ENCODE peak calls at places on chromosomes 4 and X, in five cellular contexts. One of them, this sample, is unnamed.

GRCh38 chr4:86593726-86594558 is at the start of gene PTPN13:
- DNase-seq in mucosa of descending colon: peak
- DNase-seq in Peyer's patch: peak
- DNase-seq in IMR-90: peak
- DNase-seq in brain microvascular endothelial cell: peak
- DNase-seq in this sample: peak

GRCh38 chr4:37279121-37279520 is 34.6 kb downstream of the NWD2 start:
- DNase-seq in IMR-90: no peak
- DNase-seq in mucosa of descending colon: no peak
- DNase-seq in brain microvascular endothelial cell: no peak
- DNase-seq in Peyer's patch: no peak
- DNase-seq in this sample: no peak

GRCh38 chr4:165355900-165356300 is 22.9 kb upstream of the CPE start:
- DNase-seq in brain microvascular endothelial cell: peak
- DNase-seq in Peyer's patch: no peak
- DNase-seq in mucosa of descending colon: no peak
- DNase-seq in IMR-90: peak
- DNase-seq in this sample: peak

GRCh38 chrX:72057331-72057730 is 74.4 kb downstream of the RTL5 start:
- DNase-seq in brain microvascular endothelial cell: no peak
- DNase-seq in IMR-90: no peak
- DNase-seq in Peyer's patch: no peak
- DNase-seq in mucosa of descending colon: no peak
- DNase-seq in this sample: no peak

GRCh38 chr4:83369825-83370639 is 35.4 kb upstream of the HPSE start:
- DNase-seq in Peyer's patch: no peak
- DNase-seq in IMR-90: peak
- DNase-seq in brain microvascular endothelial cell: no peak
- DNase-seq in mucosa of descending colon: no peak
- DNase-seq in this sample: peak

GRCh38 chr4:24956763-24957162 is 43.9 kb upstream of the CCDC149 start:
- DNase-seq in Peyer's patch: no peak
- DNase-seq in brain microvascular endothelial cell: no peak
- DNase-seq in IMR-90: no peak
- DNase-seq in mucosa of descending colon: no peak
- DNase-seq in this sample: no peak

GRCh38 chrX:36950495-36951253 is 57.5 kb upstream of the FAM47C start:
- DNase-seq in brain microvascular endothelial cell: no peak
- DNase-seq in mucosa of descending colon: no peak
- DNase-seq in Peyer's patch: no peak
- DNase-seq in IMR-90: no peak
- DNase-seq in this sample: no peak

GRCh38 chrX:71178908-71179307 is 34.3 kb downstream of the NLGN3 start:
- DNase-seq in brain microvascular endothelial cell: peak
- DNase-seq in mucosa of descending colon: peak
- DNase-seq in Peyer's patch: peak
- DNase-seq in IMR-90: peak
- DNase-seq in this sample: peak

GRCh38 chr4:87451537-87451936 is 29.2 kb downstream of the NUDT9 start:
- DNase-seq in mucosa of descending colon: no peak
- DNase-seq in IMR-90: no peak
- DNase-seq in Peyer's patch: no peak
- DNase-seq in brain microvascular endothelial cell: no peak
- DNase-seq in this sample: no peak

GRCh38 chr4:70504733-70505132 is 13.6 kb upstream of the AMTN start:
- DNase-seq in IMR-90: no peak
- DNase-seq in brain microvascular endothelial cell: no peak
- DNase-seq in mucosa of descending colon: no peak
- DNase-seq in Peyer's patch: no peak
- DNase-seq in this sample: no peak

GRCh38 chrX:9875801-9876200 is 89.6 kb downstream of the SHROOM2 start:
- DNase-seq in IMR-90: no peak
- DNase-seq in Peyer's patch: no peak
- DNase-seq in brain microvascular endothelial cell: no peak
- DNase-seq in mucosa of descending colon: no peak
- DNase-seq in this sample: no peak

GRCh38 chr4:174136013-174136412 is 147.5 kb downstream of the FBXO8 start:
- DNase-seq in Peyer's patch: no peak
- DNase-seq in IMR-90: no peak
- DNase-seq in brain microvascular endothelial cell: no peak
- DNase-seq in mucosa of descending colon: no peak
- DNase-seq in this sample: no peak

GRCh38 chr4:83362492-83363329 is 28.1 kb upstream of the HPSE start:
- DNase-seq in brain microvascular endothelial cell: peak
- DNase-seq in Peyer's patch: no peak
- DNase-seq in mucosa of descending colon: no peak
- DNase-seq in IMR-90: peak
- DNase-seq in this sample: peak

GRCh38 chr4:15413010-15413622 is 14.7 kb upstream of the C1QTNF7 start:
- DNase-seq in brain microvascular endothelial cell: no peak
- DNase-seq in Peyer's patch: no peak
- DNase-seq in IMR-90: no peak
- DNase-seq in mucosa of descending colon: no peak
- DNase-seq in this sample: no peak

GRCh38 chr4:40199999-40200880 is 3.4 kb downstream of the RHOH start:
- DNase-seq in mucosa of descending colon: peak
- DNase-seq in brain microvascular endothelial cell: no peak
- DNase-seq in IMR-90: peak
- DNase-seq in Peyer's patch: peak
- DNase-seq in this sample: peak

GRCh38 chr4:118772149-118773081 is 63.5 kb downstream of the SEC24D start:
- DNase-seq in IMR-90: peak
- DNase-seq in mucosa of descending colon: no peak
- DNase-seq in brain microvascular endothelial cell: no peak
- DNase-seq in Peyer's patch: no peak
- DNase-seq in this sample: peak

GRCh38 chrX:3393581-3394111 is 47.2 kb upstream of the MXRA5 start:
- DNase-seq in IMR-90: no peak
- DNase-seq in Peyer's patch: no peak
- DNase-seq in mucosa of descending colon: no peak
- DNase-seq in brain microvascular endothelial cell: no peak
- DNase-seq in this sample: peak

GRCh38 chr4:116539744-116540143 is 545.6 kb downstream of the TRAM1L1 start:
- DNase-seq in mucosa of descending colon: no peak
- DNase-seq in brain microvascular endothelial cell: no peak
- DNase-seq in IMR-90: no peak
- DNase-seq in Peyer's patch: no peak
- DNase-seq in this sample: no peak

GRCh38 chrX:131734621-131735020 is 190.7 kb downstream of the OR13H1 start:
- DNase-seq in brain microvascular endothelial cell: peak
- DNase-seq in mucosa of descending colon: no peak
- DNase-seq in IMR-90: peak
- DNase-seq in Peyer's patch: peak
- DNase-seq in this sample: no peak

GRCh38 chrX:17409566-17410290 is 34.7 kb downstream of the NHS start:
- DNase-seq in Peyer's patch: no peak
- DNase-seq in mucosa of descending colon: no peak
- DNase-seq in brain microvascular endothelial cell: no peak
- DNase-seq in IMR-90: no peak
- DNase-seq in this sample: no peak

GRCh38 chrX:108019382-108019857 is 25.4 kb upstream of the VSIG1 start:
- DNase-seq in Peyer's patch: no peak
- DNase-seq in brain microvascular endothelial cell: no peak
- DNase-seq in IMR-90: no peak
- DNase-seq in mucosa of descending colon: no peak
- DNase-seq in this sample: no peak

GRCh38 chr4:183618681-183619080 is 40.3 kb downstream of the RWDD4 start:
- DNase-seq in brain microvascular endothelial cell: no peak
- DNase-seq in Peyer's patch: no peak
- DNase-seq in IMR-90: no peak
- DNase-seq in mucosa of descending colon: no peak
- DNase-seq in this sample: peak

GRCh38 chr4:140637836-140638235 is 69.1 kb upstream of the UCP1 start:
- DNase-seq in brain microvascular endothelial cell: no peak
- DNase-seq in Peyer's patch: no peak
- DNase-seq in mucosa of descending colon: no peak
- DNase-seq in IMR-90: no peak
- DNase-seq in this sample: peak

GRCh38 chrX:135437867-135438733 is 16.4 kb downstream of the SMIM10L2A start:
- DNase-seq in brain microvascular endothelial cell: no peak
- DNase-seq in IMR-90: no peak
- DNase-seq in mucosa of descending colon: no peak
- DNase-seq in Peyer's patch: no peak
- DNase-seq in this sample: no peak

GRCh38 chr4:152128356-152128755 is 367.5 kb upstream of the GATB start:
- DNase-seq in Peyer's patch: no peak
- DNase-seq in IMR-90: no peak
- DNase-seq in mucosa of descending colon: no peak
- DNase-seq in brain microvascular endothelial cell: no peak
- DNase-seq in this sample: no peak

GRCh38 chrX:29627833-29628232 is 587.5 kb upstream of the MAGEB2 start:
- DNase-seq in brain microvascular endothelial cell: peak
- DNase-seq in Peyer's patch: no peak
- DNase-seq in IMR-90: no peak
- DNase-seq in mucosa of descending colon: no peak
- DNase-seq in this sample: peak

GRCh38 chrX:74104356-74105065 is 199.5 kb upstream of the ZCCHC13 start:
- DNase-seq in mucosa of descending colon: no peak
- DNase-seq in IMR-90: peak
- DNase-seq in brain microvascular endothelial cell: peak
- DNase-seq in Peyer's patch: no peak
- DNase-seq in this sample: peak

GRCh38 chr4:152784490-152785195 is 4.9 kb downstream of the ARFIP1 start:
- DNase-seq in Peyer's patch: no peak
- DNase-seq in brain microvascular endothelial cell: peak
- DNase-seq in IMR-90: peak
- DNase-seq in mucosa of descending colon: no peak
- DNase-seq in this sample: peak

GRCh38 chr4:48340276-48340904 is 939 bp upstream of the SLAIN2 start:
- DNase-seq in mucosa of descending colon: no peak
- DNase-seq in Peyer's patch: no peak
- DNase-seq in IMR-90: peak
- DNase-seq in brain microvascular endothelial cell: peak
- DNase-seq in this sample: peak

GRCh38 chr4:2290974-2291704 is 29.2 kb upstream of the MXD4 start:
- DNase-seq in IMR-90: no peak
- DNase-seq in mucosa of descending colon: peak
- DNase-seq in brain microvascular endothelial cell: no peak
- DNase-seq in Peyer's patch: peak
- DNase-seq in this sample: no peak

GRCh38 chr4:139207247-139207646 is 30.2 kb upstream of the ELF2 start:
- DNase-seq in IMR-90: no peak
- DNase-seq in Peyer's patch: no peak
- DNase-seq in mucosa of descending colon: no peak
- DNase-seq in brain microvascular endothelial cell: no peak
- DNase-seq in this sample: no peak

GRCh38 chrX:23953908-23954269 is 46.1 kb downstream of the CXorf58 start:
- DNase-seq in mucosa of descending colon: no peak
- DNase-seq in Peyer's patch: no peak
- DNase-seq in brain microvascular endothelial cell: no peak
- DNase-seq in IMR-90: no peak
- DNase-seq in this sample: no peak

GRCh38 chr4:154332681-154333421 is 158.7 kb downstream of the DCHS2 start:
- DNase-seq in Peyer's patch: peak
- DNase-seq in brain microvascular endothelial cell: peak
- DNase-seq in mucosa of descending colon: peak
- DNase-seq in IMR-90: peak
- DNase-seq in this sample: no peak

GRCh38 chr4:17562157-17562556 is 14.8 kb upstream of the LAP3 start:
- DNase-seq in mucosa of descending colon: no peak
- DNase-seq in IMR-90: no peak
- DNase-seq in Peyer's patch: no peak
- DNase-seq in brain microvascular endothelial cell: no peak
- DNase-seq in this sample: no peak
- TF ChIP-seq CTCF in mucosa of descending colon: no peak
- TF ChIP-seq CTCF in IMR-90: no peak
- TF ChIP-seq CTCF in Peyer's patch: no peak
- TF ChIP-seq CTCF in brain microvascular endothelial cell: peak
- TF ChIP-seq CTCF in this sample: peak

GRCh38 chr4:93317571-93317970 is 511.0 kb upstream of the ATOH1 start:
- DNase-seq in brain microvascular endothelial cell: no peak
- DNase-seq in Peyer's patch: no peak
- DNase-seq in IMR-90: no peak
- DNase-seq in mucosa of descending colon: no peak
- DNase-seq in this sample: no peak
- TF ChIP-seq CTCF in brain microvascular endothelial cell: no peak
- TF ChIP-seq CTCF in Peyer's patch: no peak
- TF ChIP-seq CTCF in IMR-90: no peak
- TF ChIP-seq CTCF in mucosa of descending colon: no peak
- TF ChIP-seq CTCF in this sample: no peak

DNA sequence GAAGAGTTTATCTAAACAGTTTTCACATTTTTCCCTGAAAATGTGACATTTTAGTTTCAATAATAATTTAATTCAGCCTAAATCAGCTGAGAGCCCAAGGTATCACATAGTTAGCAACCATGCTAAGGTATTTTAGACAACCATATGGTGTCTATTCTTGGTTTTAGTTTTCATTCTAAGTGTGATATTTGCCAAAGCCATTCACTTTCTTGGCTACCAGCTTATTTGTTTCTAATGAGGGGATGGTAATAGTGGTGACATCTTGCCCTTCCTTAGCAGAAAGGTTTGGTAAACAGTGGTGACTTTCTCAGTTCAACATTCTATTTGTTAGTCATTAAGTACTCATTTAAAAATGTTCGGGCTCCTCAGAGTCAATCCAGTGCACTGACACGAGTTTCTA is 854.9 kb upstream of the HTR2C start:
- DNase-seq in mucosa of descending colon: no peak
- DNase-seq in Peyer's patch: no peak
- DNase-seq in brain microvascular endothelial cell: no peak
- DNase-seq in IMR-90: no peak
- DNase-seq in this sample: no peak
- TF ChIP-seq CTCF in mucosa of descending colon: no peak
- TF ChIP-seq CTCF in Peyer's patch: no peak
- TF ChIP-seq CTCF in brain microvascular endothelial cell: no peak
- TF ChIP-seq CTCF in IMR-90: no peak
- TF ChIP-seq CTCF in this sample: no peak

DNA sequence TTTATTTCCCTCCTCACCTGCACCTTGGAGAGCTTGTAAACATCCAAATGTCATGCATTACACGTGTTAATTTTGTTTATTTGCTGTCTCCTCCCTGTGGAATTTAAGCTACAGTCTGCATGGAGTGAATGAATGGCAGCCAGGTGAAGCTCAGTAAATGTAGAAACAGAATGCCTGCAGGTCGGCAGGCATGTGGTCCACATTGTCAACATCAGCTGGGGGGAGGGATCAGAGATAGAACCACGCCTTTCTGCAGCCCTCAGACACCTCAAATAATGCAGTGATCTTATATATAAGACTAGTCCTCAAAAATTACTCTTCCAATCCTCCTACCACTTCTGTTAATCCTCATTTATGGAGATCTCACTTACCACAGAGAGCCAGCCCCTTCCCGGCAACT is 131.2 kb upstream of the KIT start:
- DNase-seq in mucosa of descending colon: no peak
- DNase-seq in Peyer's patch: no peak
- DNase-seq in IMR-90: no peak
- DNase-seq in brain microvascular endothelial cell: no peak
- DNase-seq in this sample: no peak
- TF ChIP-seq CTCF in mucosa of descending colon: no peak
- TF ChIP-seq CTCF in Peyer's patch: no peak
- TF ChIP-seq CTCF in IMR-90: no peak
- TF ChIP-seq CTCF in brain microvascular endothelial cell: no peak
- TF ChIP-seq CTCF in this sample: no peak